ENCODE peak calls at places on chromosomes 2 and 18, in six cellular contexts. M, L, U, Y, T and C are unnamed samples.

GRCh38 chr2:85536479-85536878 is 2.5 kb upstream of the MAT2A start:
- DNase-seq in T (no peak), M (no peak), Y (no peak), L (no peak), U (no peak), C (no peak)

GRCh38 chr18:6342990-6343389 is 71.7 kb downstream of the L3MBTL4 start:
- DNase-seq in U (no peak), L (no peak), T (no peak), Y (no peak), M (no peak), C (no peak)

GRCh38 chr2:12693509-12693908 is 23.2 kb upstream of the TRIB2 start:
- DNase-seq in U (no peak), Y (no peak), L (no peak), M (no peak), T (no peak), C (no peak)

GRCh38 chr2:131584940-131585339 is 57.3 kb downstream of the CCDC74A start:
- DNase-seq in T (no peak), Y (no peak), L (no peak), M (no peak), U (no peak), C (no peak)

GRCh38 chr2:179963626-179964025 is 43.5 kb downstream of the CWC22 start:
- DNase-seq in L (no peak), T (no peak), U (no peak), M (no peak), Y (no peak), C (no peak)

GRCh38 chr2:60337142-60337497 is 216.3 kb downstream of the BCL11A start:
- DNase-seq in M (peak; percentile 62), T (no peak), L (no peak), U (no peak), Y (no peak), C (no peak)

GRCh38 chr2:221310720-221311119 is 261.4 kb downstream of the EPHA4 start:
- DNase-seq in Y (no peak), U (no peak), M (no peak), L (no peak), T (no peak), C (no peak)

GRCh38 chr2:177478029-177478428 is 85.5 kb downstream of the AGPS start:
- DNase-seq in Y (no peak), M (no peak), L (no peak), U (no peak), T (no peak), C (no peak)

GRCh38 chr18:60019463-60019840 is 119.7 kb downstream of the PMAIP1 start:
- DNase-seq in T (no peak), M (no peak), L (no peak), Y (no peak), U (no peak), C (no peak)

GRCh38 chr2:32009479-32010256 is 1.1 kb downstream of the MEMO1 start:
- DNase-seq in L (no peak), M (peak; percentile 47), T (peak; percentile 41), U (peak; percentile 33), Y (peak; percentile 7), C (peak; percentile 30)

GRCh38 chr18:75036941-75037516 is 171.9 kb downstream of the PTGR3 start:
- DNase-seq in M (no peak), L (no peak), U (no peak), T (no peak), Y (no peak), C (no peak)

GRCh38 chr2:117190856-117191255 is 623.6 kb upstream of the DDX18 start:
- DNase-seq in L (no peak), M (no peak), T (no peak), U (no peak), Y (no peak), C (no peak)

GRCh38 chr18:65544701-65545100 is 206.1 kb upstream of the CDH7 start:
- DNase-seq in T (no peak), U (no peak), L (no peak), Y (no peak), M (no peak), C (no peak)

GRCh38 chr2:203993011-203993410 is 56.4 kb downstream of the ICOS start:
- DNase-seq in T (no peak), Y (no peak), U (no peak), L (no peak), M (no peak), C (no peak)

GRCh38 chr18:321839-322467 is 54.1 kb upstream of the THOC1 start:
- DNase-seq in Y (no peak), U (no peak), L (no peak), T (no peak), M (no peak), C (no peak)

GRCh38 chr2:237478969-237479368 is 8.1 kb upstream of the MLPH start:
- DNase-seq in Y (no peak), U (no peak), M (no peak), T (no peak), L (no peak), C (no peak)

GRCh38 chr2:66555511-66556324 is 120.8 kb downstream of the MEIS1 start:
- DNase-seq in Y (no peak), L (no peak), T (no peak), U (no peak), M (no peak), C (no peak)

GRCh38 chr18:9135912-9136314 is 668 bp upstream of the ANKRD12 start:
- DNase-seq in M (no peak), Y (no peak), U (no peak), T (peak; percentile 38), L (peak; percentile 43), C (peak; percentile 72)

GRCh38 chr2:226079677-226080076 is 680.2 kb downstream of the NYAP2 start:
- DNase-seq in Y (no peak), L (peak; percentile 52), U (no peak), T (no peak), M (no peak), C (no peak)

GRCh38 chr2:82344670-82345069 is 2040.1 kb upstream of the LRRTM1 start:
- DNase-seq in L (no peak), Y (no peak), T (no peak), M (no peak), U (no peak), C (no peak)

GRCh38 chr2:177763532-177764265 is 308.9 kb downstream of the PDE11A start:
- DNase-seq in T (peak; percentile 88), Y (peak; percentile 80), L (peak; percentile 72), M (peak; percentile 62), U (peak; percentile 79), C (peak; percentile 81)

GRCh38 chr2:111194835-111195621 is 74.3 kb downstream of the BCL2L11 start:
- DNase-seq in L (no peak), Y (no peak), U (no peak), M (peak; percentile 61), T (no peak), C (no peak)

GRCh38 chr2:1923557-1923956 is 179.2 kb upstream of the PXDN start:
- DNase-seq in L (no peak), T (no peak), Y (no peak), M (no peak), U (no peak), C (no peak)
- TF ChIP-seq POLR2A in L (no peak), T (no peak), Y (no peak), M (no peak), U (no peak), C (no peak)

GRCh38 chr2:236261452-236261851 is 2.8 kb downstream of the ASB18 start:
- DNase-seq in M (no peak), L (no peak), T (no peak), U (no peak), Y (no peak), C (no peak)
- H3K27me3 ChIP-seq in M (no peaks in the 10 kb centered on the region), L (no peaks in the 10 kb centered on the region), T (peaks cover 32% of the 10 kb centered on the region), U (peaks cover 76% of the 10 kb centered on the region), Y (no peaks in the 10 kb centered on the region), C (no peaks in the 10 kb centered on the region)

DNA sequence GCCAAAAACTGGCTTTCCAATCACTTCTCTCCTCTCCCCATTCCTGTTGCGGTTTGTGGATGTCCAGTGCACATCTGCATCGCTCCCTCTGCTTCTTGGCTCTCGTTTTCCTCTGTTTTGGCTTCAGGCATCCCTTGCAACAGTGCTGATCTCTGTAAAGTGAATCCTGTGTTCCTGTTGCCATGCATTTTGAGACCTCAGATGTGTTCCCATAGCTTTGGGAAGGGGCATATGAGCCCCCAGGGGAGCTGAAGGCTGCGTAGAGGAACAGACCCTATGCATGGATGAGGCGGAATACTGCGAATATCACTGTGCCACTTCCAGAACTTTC is 168.4 kb upstream of the HAAO start:
- DNase-seq in U (no peak), L (no peak), M (no peak), T (no peak), Y (no peak), C (no peak)
- H3K4me1 ChIP-seq in U (peaks cover 69% of the 10 kb centered on the region), L (no peaks in the 10 kb centered on the region), M (no peaks in the 10 kb centered on the region), T (peaks cover 21% of the 10 kb centered on the region), Y (no peaks in the 10 kb centered on the region), C (peaks cover 14% of the 10 kb centered on the region)

GRCh38 chr2:26485099-26485498 is 7.2 kb upstream of the OTOF start:
- DNase-seq in M (no peak), U (no peak), Y (no peak), T (no peak), L (no peak), C (no peak)

GRCh38 chr2:26484579-26484978 is 6.7 kb upstream of the OTOF start:
- DNase-seq in T (no peak), M (no peak), Y (no peak), U (no peak), L (no peak), C (no peak)

GRCh38 chr2:26487192-26487591 is 9.3 kb upstream of the OTOF start:
- DNase-seq in L (no peak), T (no peak), Y (no peak), M (no peak), U (no peak), C (no peak)

GRCh38 chr2:26486789-26487188 is 8.9 kb upstream of the OTOF start:
- DNase-seq in M (no peak), T (no peak), Y (no peak), U (no peak), L (no peak), C (no peak)

GRCh38 chr2:26485725-26486418 is 7.9 kb upstream of the OTOF start:
- DNase-seq in L (no peak), U (no peak), Y (no peak), M (no peak), T (no peak), C (no peak)
- TF ChIP-seq POLR2A in L (no peak), U (no peak), Y (no peak), M (no peak), T (no peak), C (no peak)

GRCh38 chr2:218991674-218992168 is 1.5 kb downstream of the CRYBA2 start:
- DNase-seq in Y (no peak), U (no peak), L (no peak), T (no peak), M (no peak), C (no peak)
- H3K27me3 ChIP-seq in Y (peaks cover 100% of the 10 kb centered on the region), U (peaks cover 100% of the 10 kb centered on the region), L (peaks cover 3% of the 10 kb centered on the region), T (peaks cover 80% of the 10 kb centered on the region), M (peaks cover 70% of the 10 kb centered on the region), C (peaks cover 35% of the 10 kb centered on the region)